ENCODE peak calls at places on chromosomes 4 and X, in eight cellular contexts. Y, M, D, K, X, W, G and S are unnamed samples.

GRCh38 chr4:3371038-3371437 is 70.7 kb upstream of the HGFAC start:
- DNase-seq in Y (no peak), M (peak), D (peak), K (no peak), X (no peak), W (no peak), G (no peak), S (no peak)

GRCh38 chrX:13005671-13006473 is 31.0 kb downstream of the TMSB4X start:
- DNase-seq in Y (no peak), M (no peak), D (peak), K (no peak), X (no peak), W (no peak), G (no peak), S (no peak)

GRCh38 chr4:176052744-176053143 is 12.9 kb upstream of the WDR17 start:
- DNase-seq in Y (no peak), M (no peak), D (no peak), K (no peak), X (no peak), W (no peak), G (no peak), S (no peak)

GRCh38 chr4:181578911-181579310 is 664.3 kb upstream of the TENM3 start:
- DNase-seq in Y (no peak), M (no peak), D (no peak), K (no peak), X (no peak), W (no peak), G (no peak), S (no peak)

GRCh38 chrX:150704030-150704613 is 10.9 kb downstream of the MTMR1 start:
- DNase-seq in Y (no peak), M (no peak), D (peak), K (no peak), X (no peak), W (no peak), G (no peak), S (no peak)

GRCh38 chrX:47664737-47665136 is 5.8 kb upstream of the UXT start:
- DNase-seq in Y (no peak), M (no peak), D (peak), K (no peak), X (no peak), W (no peak), G (no peak), S (no peak)

GRCh38 chr4:182531555-182532162 is 288.5 kb downstream of the TENM3 start:
- DNase-seq in Y (no peak), M (no peak), D (no peak), K (no peak), X (no peak), W (no peak), G (no peak), S (no peak)

GRCh38 chr4:152815078-152815477 is 35.3 kb downstream of the ARFIP1 start:
- DNase-seq in Y (no peak), M (no peak), D (peak), K (no peak), X (no peak), W (no peak), G (no peak), S (no peak)

GRCh38 chr4:140149851-140150635 is 3.9 kb downstream of the MAML3 start:
- DNase-seq in Y (no peak), M (peak), D (peak), K (peak), X (peak), W (peak), G (peak), S (peak)

GRCh38 chr4:130210871-130211270 is 1114.9 kb downstream of the C4orf33 start:
- DNase-seq in Y (no peak), M (no peak), D (peak), K (no peak), X (no peak), W (no peak), G (no peak), S (no peak)

GRCh38 chr4:136495076-136495475 is 1037.2 kb downstream of the PCDH18 start:
- DNase-seq in Y (no peak), M (no peak), D (no peak), K (no peak), X (no peak), W (no peak), G (no peak), S (no peak)

GRCh38 chr4:42366959-42367358 is 30.3 kb upstream of the SHISA3 start:
- DNase-seq in Y (no peak), M (no peak), D (no peak), K (no peak), X (no peak), W (no peak), G (no peak), S (no peak)

GRCh38 chr4:42369489-42369888 is 27.8 kb upstream of the SHISA3 start:
- DNase-seq in Y (no peak), M (no peak), D (no peak), K (no peak), X (no peak), W (no peak), G (no peak), S (no peak)

GRCh38 chr4:42371306-42372063 is 25.8 kb upstream of the SHISA3 start:
- DNase-seq in Y (peak), M (no peak), D (peak), K (peak), X (peak), W (no peak), G (no peak), S (no peak)
- TF ChIP-seq CTCF in Y (peak), M (no peak), D (peak), K (peak), X (peak), W (peak), G (peak), S (peak)

GRCh38 chrX:94751611-94752010 is 1077.6 kb downstream of the FAM133A start:
- DNase-seq in Y (no peak), M (no peak), D (no peak), K (no peak), X (no peak), W (no peak), G (no peak), S (no peak)
- TF ChIP-seq CTCF in Y (no peak), M (no peak), D (no peak), K (no peak), X (peak), W (peak), G (no peak), S (peak)

GRCh38 chrX:153644356-153645125 is 2.5 kb upstream of the DUSP9 start:
- DNase-seq in Y (no peak), M (peak), D (no peak), K (peak), X (peak), W (no peak), G (peak), S (no peak)
- TF ChIP-seq CTCF in Y (no peak), M (no peak), D (no peak), K (no peak), X (peak), W (no peak), G (no peak), S (no peak)

DNA sequence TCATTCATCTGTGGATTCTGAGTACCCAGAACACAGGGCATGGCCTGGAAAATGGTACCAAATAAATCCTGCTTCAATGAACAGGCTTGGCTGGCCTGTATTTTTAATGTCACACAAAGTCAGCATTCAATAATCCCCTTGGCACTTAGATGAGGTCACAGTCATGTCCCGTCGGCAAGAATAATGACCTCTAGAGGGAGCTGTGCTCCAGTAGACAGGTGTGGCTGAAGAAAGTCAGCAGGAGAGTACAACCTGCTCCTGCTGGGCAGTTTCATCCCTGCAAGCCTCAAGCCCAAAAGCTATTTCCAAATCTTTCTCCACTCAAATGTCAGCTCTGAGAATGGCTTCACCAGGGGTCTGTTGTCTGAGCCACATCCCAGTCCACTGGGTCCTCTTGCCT is 404.0 kb upstream of the F9 start:
- DNase-seq in Y (no peak), M (no peak), D (no peak), K (peak), X (no peak), W (no peak), G (peak), S (peak)
- TF ChIP-seq CTCF in Y (peak), M (no peak), D (no peak), K (peak), X (no peak), W (peak), G (peak), S (peak)

GRCh38 chrX:2485789-2486345 is 14.9 kb downstream of the DHRSX start:
- DNase-seq in Y (no peak), M (no peak), D (no peak), K (no peak), X (no peak), W (no peak), G (no peak), S (no peak)

GRCh38 chrX:2484232-2484631 is 16.5 kb downstream of the DHRSX start:
- DNase-seq in Y (no peak), M (no peak), D (no peak), K (no peak), X (no peak), W (no peak), G (no peak), S (no peak)

GRCh38 chrX:2485460-2485753 is 15.4 kb downstream of the DHRSX start:
- DNase-seq in Y (peak), M (no peak), D (no peak), K (no peak), X (no peak), W (no peak), G (no peak), S (no peak)

GRCh38 chrX:2483398-2483797 is 17.4 kb downstream of the DHRSX start:
- DNase-seq in Y (no peak), M (no peak), D (no peak), K (no peak), X (no peak), W (no peak), G (no peak), S (no peak)

DNA sequence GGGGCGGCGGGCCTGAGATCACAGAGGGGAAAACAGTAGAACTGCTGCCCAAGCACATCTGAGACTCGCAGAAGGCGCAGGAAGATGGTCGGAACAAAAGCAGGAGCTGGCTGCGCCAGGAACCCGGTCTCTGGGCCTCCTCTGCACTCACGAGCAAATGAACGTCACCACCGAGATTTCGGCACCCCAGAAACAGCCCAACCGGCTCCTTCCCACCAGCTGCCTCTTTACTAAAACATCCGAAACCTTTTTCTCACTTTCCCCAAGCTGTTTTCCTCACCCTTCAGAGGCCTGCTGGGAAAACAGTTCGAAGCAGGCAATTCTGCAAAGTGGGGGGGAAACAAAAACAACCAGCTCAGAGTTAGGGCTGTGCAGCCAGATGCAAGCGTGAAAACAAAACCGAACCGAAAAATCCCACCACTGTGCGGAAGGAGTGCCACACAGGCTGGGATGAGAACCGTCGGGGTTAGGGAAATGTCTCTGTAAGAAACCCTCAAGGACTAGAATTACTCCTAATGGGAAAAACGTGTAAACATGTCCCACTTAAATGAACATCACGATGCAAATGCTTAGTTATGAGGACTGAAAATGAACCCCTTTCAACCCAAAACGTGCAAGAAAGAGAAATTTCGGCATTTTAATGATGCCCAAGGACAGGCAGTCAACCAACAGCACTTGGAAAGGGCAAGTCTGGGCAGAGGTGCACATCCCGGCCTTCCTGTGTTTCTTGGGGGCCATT is 15.9 kb downstream of the DHRSX start:
- DNase-seq in Y (no peak), M (peak), D (peak), K (no peak), X (no peak), W (no peak), G (no peak), S (no peak)
- TF ChIP-seq CTCF in Y (no peak), M (no peak), D (no peak), K (no peak), X (no peak), W (no peak), G (no peak), S (no peak)

GRCh38 chr4:178296669-178297068 is 854.4 kb upstream of the AGA start:
- DNase-seq in Y (no peak), M (no peak), D (no peak), K (no peak), X (peak), W (no peak), G (no peak), S (no peak)
- TF ChIP-seq CTCF in Y (no peak), M (no peak), D (no peak), K (no peak), X (peak), W (no peak), G (no peak), S (no peak)

GRCh38 chr4:13597604-13598003 is 29.9 kb downstream of the BOD1L1 start:
- DNase-seq in Y (no peak), M (no peak), D (peak), K (no peak), X (no peak), W (no peak), G (no peak), S (no peak)

GRCh38 chr4:13601848-13602247 is 25.7 kb downstream of the BOD1L1 start:
- DNase-seq in Y (no peak), M (no peak), D (no peak), K (no peak), X (no peak), W (no peak), G (no peak), S (no peak)

GRCh38 chr4:13601060-13601459 is 26.5 kb downstream of the BOD1L1 start:
- DNase-seq in Y (no peak), M (no peak), D (no peak), K (no peak), X (no peak), W (no peak), G (no peak), S (no peak)

GRCh38 chr4:13597141-13597540 is 30.4 kb downstream of the BOD1L1 start:
- DNase-seq in Y (no peak), M (no peak), D (no peak), K (peak), X (no peak), W (no peak), G (no peak), S (no peak)

DNA sequence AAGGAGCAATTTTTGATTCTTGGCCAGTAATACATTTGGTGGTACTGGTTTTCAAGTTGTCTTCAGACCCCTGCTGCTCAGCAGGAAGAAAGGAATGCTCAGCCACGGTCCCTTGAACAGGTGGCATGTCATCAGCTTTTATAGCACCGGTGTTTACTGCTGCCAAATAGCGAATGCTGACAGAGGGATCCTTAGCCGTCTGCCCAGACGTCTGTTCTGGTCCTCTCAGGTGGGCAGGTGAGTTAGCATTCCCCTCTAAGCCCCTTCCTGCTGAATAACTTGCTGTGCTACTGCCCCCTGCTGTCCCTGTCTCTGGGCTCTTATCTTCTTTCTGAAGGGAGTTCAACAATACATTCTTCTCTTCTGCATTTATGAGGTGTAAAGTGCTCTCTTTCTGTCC is 28.4 kb downstream of the BOD1L1 start:
- DNase-seq in Y (no peak), M (no peak), D (no peak), K (peak), X (no peak), W (no peak), G (no peak), S (peak)
- TF ChIP-seq CTCF in Y (peak), M (no peak), D (peak), K (peak), X (peak), W (peak), G (no peak), S (peak)

DNA sequence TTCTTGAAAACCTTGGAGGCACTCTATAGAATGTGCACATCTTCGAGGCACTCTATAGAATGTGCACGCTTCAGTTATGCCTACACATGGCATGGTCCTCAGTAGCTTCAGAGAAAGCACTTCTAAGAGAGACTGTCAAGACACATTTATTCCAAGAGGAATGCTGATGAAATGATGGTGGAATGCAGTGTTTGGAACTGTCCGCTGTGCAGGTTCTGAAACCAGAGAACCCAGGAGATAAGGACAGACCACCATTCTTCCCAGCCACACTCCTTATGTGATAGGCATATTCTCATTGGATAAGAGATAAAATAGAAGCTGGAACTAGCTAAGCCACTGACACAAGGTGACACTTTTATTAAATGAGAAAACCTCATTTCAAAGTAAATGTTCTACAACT is 263.3 kb downstream of the NLGN4X start:
- DNase-seq in Y (no peak), M (no peak), D (no peak), K (no peak), X (no peak), W (no peak), G (no peak), S (peak)
- TF ChIP-seq CTCF in Y (no peak), M (no peak), D (no peak), K (no peak), X (no peak), W (no peak), G (no peak), S (no peak)

DNA sequence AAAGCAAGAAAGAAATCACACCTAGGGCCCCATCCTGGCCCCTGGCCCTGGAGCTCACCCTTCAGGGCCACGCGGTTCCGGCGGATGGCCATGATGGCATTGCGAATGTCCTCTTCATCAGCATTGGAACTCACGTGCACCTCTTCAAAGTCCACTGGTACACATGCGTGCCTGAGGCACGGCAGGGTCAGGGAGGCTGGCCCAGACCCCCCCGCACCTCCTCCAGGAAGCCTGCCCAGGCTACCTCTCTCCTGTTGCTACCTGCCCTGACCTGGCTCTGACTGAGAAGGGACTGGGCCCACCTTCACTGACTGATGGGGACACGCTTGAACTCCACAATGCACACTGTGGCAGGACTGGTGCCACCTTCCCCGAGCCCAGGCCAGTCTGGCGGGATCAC is 4.5 kb downstream of the IDH3G start:
- DNase-seq in Y (no peak), M (no peak), D (no peak), K (no peak), X (no peak), W (no peak), G (no peak), S (no peak)
- TF ChIP-seq CTCF in Y (no peak), M (no peak), D (no peak), K (no peak), X (no peak), W (no peak), G (no peak), S (no peak)